ENCODE peak calls at places on chromosomes 12 and 14, in eight cellular contexts. One of them, this sample, is unnamed.

GRCh38 chr14:39467889-39468524 is 35.8 kb upstream of the FBXO33 start:
- DNase-seq in MG63: no peak
- DNase-seq in vagina: no peak
- DNase-seq in neuronal stem cell: no peak
- DNase-seq in C1 segment of cervical spinal cord: no peak
- DNase-seq in non-pigmented ciliary epithelial cell: no peak
- DNase-seq in ELR: peak
- DNase-seq in activated T-cell treated with anti-CD3 and anti-CD28 coated beads for 1 hour: no peak
- DNase-seq in this sample: peak

GRCh38 chr12:76922821-76923315 is 44.0 kb upstream of the CSRP2 start:
- DNase-seq in MG63: no peak
- DNase-seq in vagina: no peak
- DNase-seq in neuronal stem cell: no peak
- DNase-seq in C1 segment of cervical spinal cord: no peak
- DNase-seq in non-pigmented ciliary epithelial cell: no peak
- DNase-seq in ELR: peak
- DNase-seq in activated T-cell treated with anti-CD3 and anti-CD28 coated beads for 1 hour: no peak
- DNase-seq in this sample: no peak

GRCh38 chr12:108341356-108341755 is 2.2 kb upstream of the CMKLR1 start:
- DNase-seq in MG63: no peak
- DNase-seq in vagina: no peak
- DNase-seq in neuronal stem cell: no peak
- DNase-seq in C1 segment of cervical spinal cord: no peak
- DNase-seq in non-pigmented ciliary epithelial cell: no peak
- DNase-seq in ELR: no peak
- DNase-seq in activated T-cell treated with anti-CD3 and anti-CD28 coated beads for 1 hour: no peak
- DNase-seq in this sample: no peak

GRCh38 chr14:25140423-25140822 is 90.5 kb upstream of the STXBP6 start:
- DNase-seq in MG63: no peak
- DNase-seq in vagina: no peak
- DNase-seq in neuronal stem cell: no peak
- DNase-seq in C1 segment of cervical spinal cord: no peak
- DNase-seq in non-pigmented ciliary epithelial cell: no peak
- DNase-seq in ELR: no peak
- DNase-seq in activated T-cell treated with anti-CD3 and anti-CD28 coated beads for 1 hour: no peak
- DNase-seq in this sample: peak

GRCh38 chr12:95674631-95675030 is 115.9 kb downstream of the NTN4 start:
- DNase-seq in MG63: no peak
- DNase-seq in vagina: no peak
- DNase-seq in neuronal stem cell: no peak
- DNase-seq in C1 segment of cervical spinal cord: no peak
- DNase-seq in non-pigmented ciliary epithelial cell: no peak
- DNase-seq in ELR: no peak
- DNase-seq in activated T-cell treated with anti-CD3 and anti-CD28 coated beads for 1 hour: no peak
- DNase-seq in this sample: no peak

GRCh38 chr14:74913986-74914573 is 9.0 kb downstream of the RPS6KL1 start:
- DNase-seq in MG63: peak
- DNase-seq in vagina: no peak
- DNase-seq in neuronal stem cell: peak
- DNase-seq in C1 segment of cervical spinal cord: peak
- DNase-seq in non-pigmented ciliary epithelial cell: peak
- DNase-seq in ELR: peak
- DNase-seq in activated T-cell treated with anti-CD3 and anti-CD28 coated beads for 1 hour: no peak
- DNase-seq in this sample: peak

GRCh38 chr14:49972840-49973239 is 80.0 kb downstream of the ARF6 start:
- DNase-seq in MG63: peak
- DNase-seq in vagina: no peak
- DNase-seq in neuronal stem cell: no peak
- DNase-seq in C1 segment of cervical spinal cord: no peak
- DNase-seq in non-pigmented ciliary epithelial cell: peak
- DNase-seq in ELR: peak
- DNase-seq in activated T-cell treated with anti-CD3 and anti-CD28 coated beads for 1 hour: peak
- DNase-seq in this sample: peak

GRCh38 chr14:76848879-76849278 is 22.7 kb downstream of the LRRC74A start:
- DNase-seq in MG63: no peak
- DNase-seq in vagina: no peak
- DNase-seq in neuronal stem cell: no peak
- DNase-seq in C1 segment of cervical spinal cord: no peak
- DNase-seq in non-pigmented ciliary epithelial cell: no peak
- DNase-seq in ELR: peak
- DNase-seq in activated T-cell treated with anti-CD3 and anti-CD28 coated beads for 1 hour: no peak
- DNase-seq in this sample: no peak

GRCh38 chr12:21276826-21277225 is 57.9 kb downstream of the SLCO1A2 start:
- DNase-seq in MG63: peak
- DNase-seq in vagina: no peak
- DNase-seq in neuronal stem cell: no peak
- DNase-seq in C1 segment of cervical spinal cord: no peak
- DNase-seq in non-pigmented ciliary epithelial cell: no peak
- DNase-seq in ELR: no peak
- DNase-seq in activated T-cell treated with anti-CD3 and anti-CD28 coated beads for 1 hour: no peak
- DNase-seq in this sample: no peak

GRCh38 chr12:107027304-107028053 is 40.5 kb upstream of the MTERF2 start:
- DNase-seq in MG63: peak
- DNase-seq in vagina: no peak
- DNase-seq in neuronal stem cell: no peak
- DNase-seq in C1 segment of cervical spinal cord: no peak
- DNase-seq in non-pigmented ciliary epithelial cell: peak
- DNase-seq in ELR: peak
- DNase-seq in activated T-cell treated with anti-CD3 and anti-CD28 coated beads for 1 hour: no peak
- DNase-seq in this sample: no peak

GRCh38 chr14:68707496-68707895 is 85.4 kb downstream of the ZFP36L1 start:
- DNase-seq in MG63: no peak
- DNase-seq in vagina: no peak
- DNase-seq in neuronal stem cell: no peak
- DNase-seq in C1 segment of cervical spinal cord: no peak
- DNase-seq in non-pigmented ciliary epithelial cell: no peak
- DNase-seq in ELR: no peak
- DNase-seq in activated T-cell treated with anti-CD3 and anti-CD28 coated beads for 1 hour: no peak
- DNase-seq in this sample: no peak

GRCh38 chr14:101235042-101235871 is 326.0 kb upstream of the DIO3 start:
- DNase-seq in MG63: peak
- DNase-seq in vagina: no peak
- DNase-seq in neuronal stem cell: peak
- DNase-seq in C1 segment of cervical spinal cord: peak
- DNase-seq in non-pigmented ciliary epithelial cell: no peak
- DNase-seq in ELR: peak
- DNase-seq in activated T-cell treated with anti-CD3 and anti-CD28 coated beads for 1 hour: no peak
- DNase-seq in this sample: peak

GRCh38 chr14:22739423-22739822 is 27.1 kb upstream of the OXA1L start:
- DNase-seq in MG63: no peak
- DNase-seq in vagina: no peak
- DNase-seq in neuronal stem cell: no peak
- DNase-seq in C1 segment of cervical spinal cord: no peak
- DNase-seq in non-pigmented ciliary epithelial cell: no peak
- DNase-seq in ELR: no peak
- DNase-seq in activated T-cell treated with anti-CD3 and anti-CD28 coated beads for 1 hour: no peak
- DNase-seq in this sample: no peak

GRCh38 chr12:27905285-27906126 is 67.0 kb downstream of the PTHLH start:
- DNase-seq in MG63: no peak
- DNase-seq in vagina: no peak
- DNase-seq in neuronal stem cell: no peak
- DNase-seq in C1 segment of cervical spinal cord: no peak
- DNase-seq in non-pigmented ciliary epithelial cell: no peak
- DNase-seq in ELR: no peak
- DNase-seq in activated T-cell treated with anti-CD3 and anti-CD28 coated beads for 1 hour: no peak
- DNase-seq in this sample: no peak

GRCh38 chr12:98736352-98737326 is 91.5 kb downstream of the APAF1 start:
- DNase-seq in MG63: no peak
- DNase-seq in vagina: no peak
- DNase-seq in neuronal stem cell: no peak
- DNase-seq in C1 segment of cervical spinal cord: no peak
- DNase-seq in non-pigmented ciliary epithelial cell: no peak
- DNase-seq in ELR: no peak
- DNase-seq in activated T-cell treated with anti-CD3 and anti-CD28 coated beads for 1 hour: no peak
- DNase-seq in this sample: no peak

GRCh38 chr12:132329036-132329738 is at the start of gene GALNT9:
- DNase-seq in MG63: peak
- DNase-seq in vagina: no peak
- DNase-seq in neuronal stem cell: peak
- DNase-seq in C1 segment of cervical spinal cord: no peak
- DNase-seq in non-pigmented ciliary epithelial cell: no peak
- DNase-seq in ELR: no peak
- DNase-seq in activated T-cell treated with anti-CD3 and anti-CD28 coated beads for 1 hour: no peak
- DNase-seq in this sample: no peak

This sample was measured in activated CD4-positive, alpha-beta T cell treated with anti-CD3 and anti-CD28 coated beads, Interleukin-2, amount 10 ng/mL, durations not matched to agents 24 days and 14 days.